ENCODE peak calls at places on chromosomes 7 and 10, in nine cellular contexts. A is stomach, O is sigmoid colon, Z is spleen, X is lower leg skin, T is breast epithelium, P is HCT116, Y is uterus, W is body of pancreas. R is an unnamed sample.

GRCh38 chr7:74290999-74291441 is 1.8 kb downstream of the CLIP2 start:
- DNase-seq in A (no peak), O (no peak), Z (no peak), X (no peak), T (no peak), P (no peak), Y (no peak), W (peak), R (no peak)

GRCh38 chr7:32239764-32240163 is 169.6 kb upstream of the PDE1C start:
- DNase-seq in A (no peak), O (no peak), Z (no peak), X (peak), T (no peak), P (no peak), Y (no peak), W (no peak), R (no peak)

GRCh38 chr7:144439717-144440116 is 36.2 kb upstream of the NOBOX start:
- DNase-seq in A (no peak), O (no peak), Z (no peak), X (no peak), T (no peak), P (no peak), Y (no peak), W (no peak), R (no peak)

GRCh38 chr10:63646491-63646890 is 125.3 kb downstream of the REEP3 start:
- DNase-seq in A (no peak), O (no peak), Z (no peak), X (no peak), T (no peak), P (no peak), Y (no peak), W (no peak), R (no peak)

GRCh38 chr10:790821-791551 is 101.5 kb upstream of the DIP2C start:
- DNase-seq in A (peak), O (peak), Z (no peak), X (peak), T (no peak), P (no peak), Y (no peak), W (no peak), R (peak)

GRCh38 chr10:1123198-1123597 is 67.0 kb downstream of the WDR37 start:
- DNase-seq in A (no peak), O (no peak), Z (no peak), X (no peak), T (no peak), P (no peak), Y (no peak), W (no peak), R (no peak)

GRCh38 chr10:97490592-97490991 is 7.6 kb downstream of the MMS19 start:
- DNase-seq in A (no peak), O (no peak), Z (no peak), X (peak), T (no peak), P (no peak), Y (no peak), W (no peak), R (no peak)

GRCh38 chr7:2466675-2467074 is 9.5 kb downstream of the GRIFIN start:
- DNase-seq in A (no peak), O (no peak), Z (no peak), X (no peak), T (no peak), P (no peak), Y (no peak), W (no peak), R (no peak)

GRCh38 chr10:98251399-98251798 is 16.6 kb downstream of the LOXL4 start:
- DNase-seq in A (no peak), O (no peak), Z (no peak), X (no peak), T (no peak), P (no peak), Y (no peak), W (no peak), R (peak)

GRCh38 chr10:103709341-103709920 is 145.9 kb downstream of the SH3PXD2A start:
- DNase-seq in A (no peak), O (no peak), Z (no peak), X (no peak), T (no peak), P (peak), Y (no peak), W (no peak), R (no peak)

GRCh38 chr7:138875794-138876193 is 77.8 kb upstream of the ATP6V0A4 start:
- DNase-seq in A (no peak), O (no peak), Z (no peak), X (no peak), T (no peak), P (no peak), Y (no peak), W (no peak), R (no peak)

GRCh38 chr10:8722835-8723234 is 668.3 kb downstream of the GATA3 start:
- DNase-seq in A (no peak), O (no peak), Z (no peak), X (peak), T (no peak), P (no peak), Y (no peak), W (no peak), R (no peak)

GRCh38 chr10:2980116-2980515 is 87.2 kb upstream of the PFKP start:
- DNase-seq in A (no peak), O (no peak), Z (no peak), X (no peak), T (no peak), P (no peak), Y (no peak), W (no peak), R (peak)

GRCh38 chr7:23013715-23014649 is at the start of gene HYCC1:
- DNase-seq in A (peak), O (peak), Z (peak), X (peak), T (peak), P (peak), Y (peak), W (peak), R (peak)

GRCh38 chr7:48083114-48083830 is 5.8 kb upstream of the UPP1 start:
- DNase-seq in A (no peak), O (no peak), Z (no peak), X (no peak), T (no peak), P (no peak), Y (no peak), W (no peak), R (no peak)

GRCh38 chr7:26153246-26153822 is 1.3 kb downstream of the NFE2L3 start:
- DNase-seq in A (no peak), O (no peak), Z (no peak), X (no peak), T (no peak), P (no peak), Y (no peak), W (no peak), R (no peak)

GRCh38 chr7:144256112-144256511 is 8.5 kb downstream of the OR2A7 start:
- DNase-seq in A (no peak), O (no peak), Z (no peak), X (peak), T (no peak), P (peak), Y (no peak), W (no peak), R (peak)

GRCh38 chr10:92091965-92092364 is 168.4 kb downstream of the BTAF1 start:
- DNase-seq in A (no peak), O (no peak), Z (no peak), X (no peak), T (no peak), P (no peak), Y (no peak), W (no peak), R (no peak)

GRCh38 chr10:92082583-92083280 is 159.2 kb downstream of the BTAF1 start:
- DNase-seq in A (no peak), O (no peak), Z (no peak), X (no peak), T (no peak), P (no peak), Y (no peak), W (no peak), R (no peak)

DNA sequence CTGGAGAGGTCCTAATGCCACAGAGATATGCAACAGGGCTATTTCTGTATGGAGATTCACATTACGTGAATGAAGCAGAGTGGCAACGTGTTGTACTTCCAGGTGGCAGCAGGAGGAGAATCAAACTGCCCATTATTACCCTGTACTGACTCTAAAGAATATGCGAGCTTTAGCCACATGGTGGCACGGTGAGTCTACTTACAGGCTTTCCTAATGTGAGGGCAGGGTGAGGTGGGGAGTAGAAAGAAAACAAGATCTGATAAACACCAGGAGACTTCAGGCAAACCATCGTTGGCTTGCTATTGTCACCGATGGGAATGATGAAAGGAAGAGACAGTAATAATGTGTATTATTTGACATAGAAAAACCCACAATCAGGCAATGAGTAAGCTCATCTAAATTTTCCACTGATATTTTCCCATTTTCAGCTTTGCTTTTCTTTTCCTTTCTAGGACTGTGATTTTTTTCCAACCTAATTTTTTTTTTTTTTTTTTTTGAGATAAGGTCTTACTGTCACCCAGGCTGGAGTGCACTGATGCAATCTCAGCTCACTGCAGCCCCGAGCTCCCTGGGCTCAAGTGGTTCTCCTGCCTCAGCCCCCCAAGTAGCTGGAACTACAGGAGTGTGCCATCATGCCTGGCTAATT is 164.3 kb downstream of the BTAF1 start:
- DNase-seq in A (peak), O (peak), Z (no peak), X (no peak), T (peak), P (peak), Y (peak), W (peak), R (no peak)
- TF ChIP-seq POLR2A in A (no peak), O (no peak), Z (no peak), X (no peak), T (no peak), P (no peak), Y (no peak), W (no peak), R (no peak)

GRCh38 chr10:102461187-102462054 is 10.1 kb upstream of the C10orf95 start:
- DNase-seq in A (peak), O (peak), Z (peak), X (peak), T (peak), P (peak), Y (peak), W (peak), R (no peak)
- TF ChIP-seq POLR2A in A (no peak), O (no peak), Z (no peak), X (no peak), T (no peak), P (peak), Y (no peak), W (peak), R (no peak)

GRCh38 chr10:72309290-72310240 is 35.8 kb downstream of the DDIT4 start:
- DNase-seq in A (peak), O (peak), Z (peak), X (peak), T (no peak), P (no peak), Y (no peak), W (no peak), R (no peak)
- TF ChIP-seq POLR2A in A (no peak), O (no peak), Z (no peak), X (no peak), T (no peak), P (peak), Y (no peak), W (no peak), R (no peak)

GRCh38 chr7:27185013-27185707 is at the start of gene HOXA11:
- DNase-seq in A (peak), O (peak), Z (peak), X (peak), T (no peak), P (no peak), Y (peak), W (no peak), R (no peak)
- TF ChIP-seq POLR2A in A (no peak), O (peak), Z (no peak), X (no peak), T (no peak), P (peak), Y (peak), W (no peak), R (no peak)

GRCh38 chr7:122148081-122148480 is 4.0 kb upstream of the AASS start:
- DNase-seq in A (no peak), O (no peak), Z (no peak), X (no peak), T (no peak), P (no peak), Y (no peak), W (no peak), R (no peak)

GRCh38 chr7:122143376-122143750 is 686 bp downstream of the AASS start:
- DNase-seq in A (peak), O (peak), Z (peak), X (peak), T (no peak), P (no peak), Y (peak), W (peak), R (no peak)

GRCh38 chr7:122140918-122141317 is 3.1 kb downstream of the AASS start:
- DNase-seq in A (no peak), O (no peak), Z (no peak), X (no peak), T (no peak), P (no peak), Y (no peak), W (no peak), R (no peak)

GRCh38 chr7:122145937-122146336 is 1.9 kb upstream of the AASS start:
- DNase-seq in A (no peak), O (no peak), Z (no peak), X (no peak), T (no peak), P (no peak), Y (no peak), W (no peak), R (no peak)

GRCh38 chr7:122143751-122144711 is at the start of gene AASS:
- DNase-seq in A (peak), O (peak), Z (peak), X (peak), T (peak), P (peak), Y (peak), W (peak), R (peak)
- TF ChIP-seq POLR2A in A (no peak), O (peak), Z (no peak), X (no peak), T (no peak), P (no peak), Y (peak), W (peak), R (no peak)

GRCh38 chr10:110802551-110803238 is 69.0 kb upstream of the PDCD4 start:
- DNase-seq in A (peak), O (peak), Z (peak), X (peak), T (peak), P (no peak), Y (peak), W (peak), R (no peak)
- TF ChIP-seq POLR2A in A (no peak), O (no peak), Z (no peak), X (no peak), T (no peak), P (no peak), Y (no peak), W (no peak), R (no peak)

GRCh38 chr7:116953372-116953726 is at the start of gene ST7:
- DNase-seq in A (peak), O (peak), Z (peak), X (peak), T (peak), P (peak), Y (peak), W (peak), R (no peak)
- TF ChIP-seq POLR2A in A (no peak), O (no peak), Z (no peak), X (no peak), T (no peak), P (peak), Y (no peak), W (peak), R (no peak)

R was measured in vagina.